ENCODE peak calls at places on chromosomes 12 and 14, in five cellular contexts. B, H, L, W and P are unnamed samples.

GRCh38 chr12:132510111-132510724 is 20.3 kb downstream of the FBRSL1 start:
- DNase-seq in H (no peak), B (no peak), W (no peak), L (no peak), P (peak; percentile 65)

GRCh38 chr14:28653521-28653920 is 113.1 kb upstream of the FOXG1 start:
- DNase-seq in W (no peak), L (peak; percentile 99), B (no peak), H (no peak), P (no peak)

GRCh38 chr14:81819344-81819743 is 285.7 kb upstream of the SEL1L start:
- DNase-seq in H (no peak), L (peak; percentile 1), B (no peak), W (peak; percentile 25), P (no peak)

GRCh38 chr12:24297516-24297915 is 348.0 kb upstream of the SOX5 start:
- DNase-seq in W (no peak), L (no peak), B (no peak), H (no peak), P (no peak)

GRCh38 chr12:45435945-45436710 is 220.2 kb downstream of the ANO6 start:
- DNase-seq in W (peak; percentile 49), B (no peak), H (no peak), L (no peak), P (no peak)

GRCh38 chr12:131459666-131460365 is 251.1 kb upstream of the SFSWAP start:
- DNase-seq in W (no peak), H (no peak), B (peak; percentile 82), L (no peak), P (no peak)

GRCh38 chr14:79028281-79028680 is 858.1 kb downstream of the NRXN3 start:
- DNase-seq in H (no peak), B (no peak), L (peak; percentile 60), W (no peak), P (no peak)

GRCh38 chr14:95477411-95478089 is 38.9 kb downstream of the SYNE3 start:
- DNase-seq in W (no peak), B (no peak), L (no peak), H (no peak), P (no peak)

GRCh38 chr12:124381454-124382207 is 86.7 kb downstream of the RFLNA start:
- DNase-seq in W (no peak), L (peak; percentile 50), H (peak; percentile 97), B (peak; percentile 98), P (peak; percentile 93)

GRCh38 chr14:64764641-64765520 is 60.7 kb downstream of the PLEKHG3 start:
- DNase-seq in W (peak; percentile 88), L (peak; percentile 63), B (peak; percentile 93), H (peak; percentile 74), P (peak; percentile 70)
- H3K4me3 ChIP-seq in W (no peak overlapping the region), L (no peak overlapping the region), B (no peak overlapping the region), H (no peak overlapping the region), P (peak overlapping the region; percentile 36)

DNA sequence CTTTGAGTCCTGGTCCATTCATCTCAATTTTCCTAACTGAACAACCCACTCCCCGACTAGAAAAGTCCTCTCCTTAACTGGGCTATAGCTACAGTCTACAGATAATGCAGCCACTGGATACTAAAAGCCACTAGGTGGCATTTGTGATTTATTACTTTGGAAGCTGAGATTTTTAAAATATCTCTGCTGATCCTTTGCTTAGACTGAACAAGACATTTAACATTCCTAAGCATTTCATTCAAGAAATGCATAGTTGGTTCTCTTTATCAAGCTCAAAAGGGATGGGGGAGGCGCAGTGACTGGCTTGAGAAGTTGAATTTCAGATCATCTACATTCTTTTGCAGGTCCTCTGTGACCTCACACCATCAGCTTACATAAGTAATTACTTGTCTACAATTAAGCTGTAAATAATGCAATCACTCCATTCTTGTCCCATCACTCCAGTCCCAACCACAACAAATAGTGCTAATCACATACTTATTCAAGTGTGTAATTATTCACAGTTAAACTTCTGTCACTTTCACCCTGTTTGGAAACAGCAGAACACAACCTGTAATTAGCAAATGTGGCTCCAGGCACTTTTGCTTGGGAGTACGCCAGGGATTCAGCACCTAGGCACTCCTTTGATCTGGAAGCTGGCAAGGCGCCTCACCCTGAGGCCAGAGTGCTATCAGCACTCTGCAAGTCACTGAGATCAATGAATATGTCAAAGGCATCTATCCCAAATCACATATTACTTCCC is 203.5 kb downstream of the NOVA1 start:
- DNase-seq in L (peak; percentile 65), B (no peak), H (no peak), W (peak; percentile 36), P (no peak)
- TF ChIP-seq CTCF in L (peak; percentile 45), B (no peak), H (peak; percentile 49), W (peak; percentile 43), P (peak; percentile 60)

GRCh38 chr14:55582741-55583140 is 2.7 kb downstream of the KTN1 start:
- DNase-seq in H (no peak), B (no peak), W (no peak), L (no peak), P (no peak)
- H3K4me3 ChIP-seq in H (no peak overlapping the region), B (no peak overlapping the region), W (no peak overlapping the region), L (no peak overlapping the region), P (no peak overlapping the region)

GRCh38 chr12:52395761-52396434 is 10.2 kb downstream of the KRT82 start:
- DNase-seq in B (no peak), H (no peak), L (peak; percentile 57), W (peak; percentile 54), P (no peak)
- TF ChIP-seq CTCF in B (no peak), H (no peak), L (peak; percentile 46), W (peak; percentile 55), P (no peak)

GRCh38 chr12:25458047-25458552 is 95.0 kb downstream of the LMNTD1 start:
- DNase-seq in W (no peak), L (peak; percentile 96), B (no peak), H (no peak), P (no peak)
- H3K4me3 ChIP-seq in W (no peak overlapping the region), L (no peak overlapping the region), B (no peak overlapping the region), H (no peak overlapping the region), P (no peak overlapping the region)

GRCh38 chr14:101559250-101559623 is 2.1 kb upstream of the DIO3 start:
- DNase-seq in W (no peak), L (no peak), H (no peak), B (no peak), P (no peak)

GRCh38 chr14:101558739-101559240 is 2.5 kb upstream of the DIO3 start:
- DNase-seq in W (no peak), H (no peak), B (no peak), L (no peak), P (no peak)

GRCh38 chr14:101557321-101557695 is 4.0 kb upstream of the DIO3 start:
- DNase-seq in H (no peak), L (no peak), B (no peak), W (no peak), P (no peak)

GRCh38 chr14:101556566-101557320 is 4.6 kb upstream of the DIO3 start:
- DNase-seq in H (no peak), B (no peak), L (no peak), W (no peak), P (no peak)

GRCh38 chr14:101557811-101558738 is 3.2 kb upstream of the DIO3 start:
- DNase-seq in L (no peak), H (no peak), B (no peak), W (peak; percentile 42), P (no peak)
- TF ChIP-seq CTCF in L (no peak), H (no peak), B (no peak), W (peak; percentile 28), P (no peak)